ENCODE peak calls at places on chromosome 3, in four cellular contexts. V, J, G and B are unnamed samples.

GRCh38 chr3:127848131-127849129 is 26.1 kb upstream of the MGLL start:
- DNase-seq in V (no peak), J (no peak), G (no peak), B (no peak)

GRCh38 chr3:183664913-183665381 is 29.5 kb downstream of the KLHL24 start:
- DNase-seq in V (no peak), J (no peak), G (no peak), B (no peak)

GRCh38 chr3:189099031-189099471 is 72.7 kb upstream of the TPRG1 start:
- DNase-seq in V (no peak), J (no peak), G (peak; percentile 94), B (no peak)

GRCh38 chr3:169867584-169868211 is 2.0 kb downstream of the LRRC31 start:
- DNase-seq in V (no peak), J (no peak), G (no peak), B (no peak)

GRCh38 chr3:29409409-29409808 is 128.5 kb downstream of the RBMS3 start:
- DNase-seq in V (no peak), J (no peak), G (no peak), B (no peak)

GRCh38 chr3:158845748-158846350 is 44.0 kb downstream of the MFSD1 start:
- DNase-seq in V (peak; percentile 27), J (peak; percentile 14), G (no peak), B (peak; percentile 22)

GRCh38 chr3:24923565-24923964 is 428.9 kb upstream of the THRB start:
- DNase-seq in V (no peak), J (no peak), G (no peak), B (no peak)

GRCh38 chr3:154794383-154794782 is 285.7 kb upstream of the MME start:
- DNase-seq in V (no peak), J (no peak), G (no peak), B (no peak)

GRCh38 chr3:101998256-101998926 is 149.1 kb downstream of the NFKBIZ start:
- DNase-seq in V (no peak), J (no peak), G (no peak), B (no peak)

GRCh38 chr3:124995460-124995994 is 60.3 kb downstream of the HEG1 start:
- DNase-seq in V (peak; percentile 34), J (peak; percentile 57), G (peak; percentile 64), B (peak; percentile 71)

GRCh38 chr3:177340243-177340830 is 143.1 kb upstream of the TBL1XR1 start:
- DNase-seq in V (no peak), J (no peak), G (no peak), B (no peak)

GRCh38 chr3:65809641-65810150 is 229.0 kb downstream of the MAGI1 start:
- DNase-seq in V (no peak), J (no peak), G (no peak), B (no peak)

GRCh38 chr3:59192473-59192872 is 142.6 kb upstream of the CFAP20DC start:
- DNase-seq in V (no peak), J (no peak), G (no peak), B (no peak)

GRCh38 chr3:76203578-76203977 is 418.2 kb upstream of the ZNF717 start:
- DNase-seq in V (no peak), J (no peak), G (no peak), B (no peak)

GRCh38 chr3:108554913-108555571 is 34.2 kb downstream of the CIP2A start:
- DNase-seq in V (no peak), J (no peak), G (no peak), B (no peak)

GRCh38 chr3:158074591-158074990 is 31.6 kb downstream of the SHOX2 start:
- DNase-seq in V (no peak), J (no peak), G (no peak), B (no peak)

GRCh38 chr3:190108789-190109188 is 11.9 kb downstream of the P3H2 start:
- DNase-seq in V (no peak), J (no peak), G (no peak), B (no peak)

GRCh38 chr3:21803604-21804003 is 52.6 kb upstream of the ZNF385D start:
- DNase-seq in V (no peak), J (no peak), G (no peak), B (no peak)

GRCh38 chr3:187769771-187770170 is 24.5 kb upstream of the BCL6 start:
- DNase-seq in V (no peak), J (no peak), G (no peak), B (no peak)

GRCh38 chr3:54185740-54186139 is 63.4 kb downstream of the CACNA2D3 start:
- DNase-seq in V (no peak), J (no peak), G (no peak), B (no peak)

GRCh38 chr3:33125840-33126239 is 12.0 kb downstream of the CRTAP start:
- DNase-seq in V (no peak), J (no peak), G (no peak), B (no peak)

GRCh38 chr3:33128706-33129105 is 14.9 kb downstream of the CRTAP start:
- DNase-seq in V (no peak), J (peak; percentile 40), G (no peak), B (no peak)

GRCh38 chr3:33119891-33120290 is 6.1 kb downstream of the CRTAP start:
- DNase-seq in V (no peak), J (no peak), G (no peak), B (no peak)

GRCh38 chr3:33130144-33130543 is 16.3 kb downstream of the CRTAP start:
- DNase-seq in V (no peak), J (no peak), G (no peak), B (no peak)

DNA sequence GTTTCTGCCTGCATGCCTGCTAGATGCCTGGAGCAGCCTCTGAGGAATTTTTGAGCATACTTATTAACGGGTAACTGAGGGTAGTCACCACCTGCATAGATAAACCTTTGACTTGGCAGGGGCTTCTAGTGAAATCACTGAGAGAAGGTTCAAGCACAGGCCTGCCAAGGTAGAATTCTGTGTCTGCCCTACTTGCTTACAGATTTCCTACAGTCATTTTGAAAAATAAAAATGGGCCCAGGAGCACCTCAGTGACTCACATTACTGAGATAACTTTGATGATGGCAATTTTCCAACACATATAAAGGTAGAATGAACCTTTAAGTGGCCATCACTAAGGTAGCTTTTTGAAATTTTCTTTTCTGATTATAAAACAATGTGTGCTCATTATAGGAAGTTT is 10.8 kb downstream of the CRTAP start:
- DNase-seq in V (no peak), J (no peak), G (no peak), B (no peak)
- H3K36me3 ChIP-seq in V (peaks cover 28% of the 10 kb centered on the region), J (peaks cover 38% of the 10 kb centered on the region), G (no peaks in the 10 kb centered on the region), B (no peaks in the 10 kb centered on the region)

DNA sequence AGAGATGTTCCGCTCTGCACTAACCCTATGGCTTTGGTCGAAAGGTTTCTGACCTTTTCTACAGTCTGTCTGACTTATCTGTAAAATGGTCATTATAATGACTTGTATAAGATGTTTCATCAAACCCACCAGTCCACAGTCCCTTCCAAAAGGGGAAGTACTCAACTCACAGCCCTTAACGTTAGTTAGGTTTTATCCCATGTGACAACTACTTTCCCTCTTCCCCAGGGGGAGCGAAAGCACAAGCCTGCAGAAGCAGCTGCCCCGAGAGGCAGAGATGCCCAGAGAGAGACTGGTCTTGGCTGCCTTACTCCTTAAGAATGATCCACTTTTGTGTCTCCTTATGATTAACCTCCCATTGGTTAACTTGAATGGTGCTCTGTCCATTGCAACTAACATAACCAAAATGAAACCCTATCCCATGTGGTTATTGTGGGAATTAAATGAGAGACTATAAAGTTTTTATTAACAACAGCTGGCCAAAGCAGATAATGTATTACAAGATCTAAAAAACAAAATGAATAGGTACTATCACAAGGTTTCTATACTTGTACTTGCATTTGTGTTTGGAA is 6.4 kb downstream of the ASTE1 start:
- DNase-seq in V (no peak), J (no peak), G (no peak), B (no peak)
- H3K36me3 ChIP-seq in V (peaks cover 2% of the 10 kb centered on the region), J (peaks cover 18% of the 10 kb centered on the region), G (no peaks in the 10 kb centered on the region), B (peaks cover 22% of the 10 kb centered on the region)

GRCh38 chr3:143035466-143036214 is 34.3 kb downstream of the U2SURP start:
- DNase-seq in V (no peak), J (no peak), G (no peak), B (no peak)
- H3K36me3 ChIP-seq in V (peaks cover 36% of the 10 kb centered on the region), J (peaks cover 100% of the 10 kb centered on the region), G (no peaks in the 10 kb centered on the region), B (peaks cover 70% of the 10 kb centered on the region)

GRCh38 chr3:45677045-45677436 is 12.2 kb upstream of the SACM1L start:
- DNase-seq in V (no peak), J (no peak), G (peak; percentile 64), B (no peak)

GRCh38 chr3:45676248-45677044 is 12.8 kb upstream of the SACM1L start:
- DNase-seq in V (no peak), J (no peak), G (no peak), B (no peak)

GRCh38 chr3:45677841-45678240 is 11.4 kb upstream of the SACM1L start:
- DNase-seq in V (no peak), J (no peak), G (no peak), B (no peak)

GRCh38 chr3:45670995-45671394 is 18.2 kb upstream of the SACM1L start:
- DNase-seq in V (no peak), J (no peak), G (peak; percentile 36), B (no peak)

DNA sequence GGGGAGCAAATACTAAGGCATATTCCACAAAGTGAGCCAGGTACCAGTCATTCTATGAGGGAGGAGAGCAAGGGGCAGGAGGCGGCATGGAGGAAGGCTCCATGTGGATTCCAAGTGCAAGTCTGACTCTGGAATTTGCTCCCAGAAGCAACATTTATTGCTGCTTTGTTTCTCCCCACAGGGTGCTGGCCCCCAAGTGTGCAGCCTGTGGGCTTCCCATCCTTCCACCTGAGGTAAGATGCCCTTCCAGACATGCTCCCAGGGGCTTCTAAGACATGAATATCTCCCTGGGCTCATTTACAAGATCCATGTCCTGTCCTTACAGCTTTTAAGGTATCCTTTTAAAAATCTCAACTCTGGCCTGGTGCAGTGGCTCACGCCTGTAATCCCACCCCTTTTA is 15.9 kb upstream of the SACM1L start:
- DNase-seq in V (no peak), J (no peak), G (no peak), B (no peak)
- H3K36me3 ChIP-seq in V (peaks cover 19% of the 10 kb centered on the region), J (peaks cover 38% of the 10 kb centered on the region), G (no peaks in the 10 kb centered on the region), B (no peaks in the 10 kb centered on the region)

DNA sequence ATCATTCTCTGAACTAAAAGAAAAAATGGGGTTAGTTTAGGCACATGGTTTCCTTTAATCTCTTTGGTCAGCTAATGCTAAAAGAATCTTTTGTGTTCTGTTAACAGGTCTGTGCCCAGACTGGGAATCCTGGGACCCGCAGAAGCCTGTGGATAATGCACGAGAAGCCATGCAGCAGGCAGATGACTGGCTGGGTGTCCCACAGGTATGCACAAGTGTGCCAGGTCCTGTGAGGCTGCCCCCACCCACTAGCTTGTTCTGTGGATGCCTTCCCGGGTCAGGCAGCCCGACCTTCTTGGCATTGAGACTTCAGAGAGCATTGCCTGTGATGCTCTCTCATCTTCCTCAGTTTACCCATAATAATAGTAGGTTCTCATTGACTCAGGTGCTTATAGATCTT is 70.4 kb downstream of the FLNB start:
- DNase-seq in V (no peak), J (no peak), G (no peak), B (no peak)
- H3K36me3 ChIP-seq in V (peaks cover 17% of the 10 kb centered on the region), J (peaks cover 20% of the 10 kb centered on the region), G (no peaks in the 10 kb centered on the region), B (no peaks in the 10 kb centered on the region)

DNA sequence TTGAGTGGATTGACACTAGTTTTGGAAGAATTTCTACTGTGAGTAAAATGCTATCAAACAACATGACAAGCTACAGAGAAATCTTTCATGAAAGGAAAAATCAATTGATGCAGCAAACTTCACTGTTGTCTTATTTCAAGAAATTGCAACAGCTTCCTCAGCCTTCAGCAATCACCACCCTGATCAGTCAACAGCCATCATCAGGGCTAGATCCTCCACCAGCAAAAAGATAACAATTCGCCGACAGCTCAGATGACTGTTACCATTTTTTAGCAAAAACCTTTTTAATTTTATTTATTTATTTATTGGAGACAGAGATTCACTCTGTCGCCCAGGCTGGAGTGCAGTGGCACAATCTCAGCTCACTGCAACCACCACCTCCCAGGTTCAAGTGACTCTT is 44.0 kb downstream of the MLH1 start:
- DNase-seq in V (no peak), J (no peak), G (no peak), B (no peak)
- H3K36me3 ChIP-seq in V (peaks cover 17% of the 10 kb centered on the region), J (peaks cover 100% of the 10 kb centered on the region), G (no peaks in the 10 kb centered on the region), B (peaks cover 13% of the 10 kb centered on the region)